ENCODE peak calls at places on chromosomes 7 and 10, in four cellular contexts. J, C, M and O are unnamed samples.

GRCh38 chr7:93044147-93044810 is 73.5 kb downstream of the SAMD9 start:
- DNase-seq in M (no peak), C (no peak), J (no peak), O (no peak)

GRCh38 chr10:22481106-22481505 is 135.8 kb downstream of the SPAG6 start:
- DNase-seq in J (no peak), C (no peak), M (no peak), O (no peak)

GRCh38 chr10:32244421-32245207 is 102.3 kb downstream of the EPC1 start:
- DNase-seq in C (no peak), M (no peak), J (no peak), O (peak; percentile 11)

GRCh38 chr7:36945612-36946400 is 221.5 kb upstream of the AOAH start:
- DNase-seq in C (no peak), J (no peak), M (no peak), O (no peak)

GRCh38 chr10:103153302-103153759 is 39.7 kb downstream of the NT5C2 start:
- DNase-seq in J (no peak), M (no peak), C (peak; percentile 25), O (no peak)

GRCh38 chr10:110326351-110327032 is 21.8 kb upstream of the SMNDC1 start:
- DNase-seq in J (no peak), C (no peak), M (no peak), O (no peak)

GRCh38 chr10:112949875-112950507 is at the start of gene TCF7L2:
- DNase-seq in J (peak; percentile 85), M (no peak), C (peak; percentile 94), O (peak; percentile 34)

GRCh38 chr7:140732436-140732835 is 35.9 kb downstream of the NDUFB2 start:
- DNase-seq in J (no peak), C (no peak), M (no peak), O (no peak)

GRCh38 chr7:95440394-95441038 is 5.7 kb upstream of the PON2 start:
- DNase-seq in M (no peak), J (no peak), C (no peak), O (no peak)

GRCh38 chr10:98417973-98418372 is 3.0 kb upstream of the PYROXD2 start:
- DNase-seq in M (no peak), C (no peak), J (no peak), O (no peak)

GRCh38 chr7:116956515-116956804 is 3.2 kb downstream of the ST7 start:
- DNase-seq in M (no peak), C (no peak), J (no peak), O (no peak)